ENCODE peak calls at places on chromosomes 4 and X, in four cellular contexts. One of them, this sample, is unnamed.

GRCh38 chrX:41952102-41952501 is 28.7 kb upstream of the CASK start:
- DNase-seq in stimulated activated naive B cell treated with anti-CD40 and anti-IgM and Interleukin-4, amounts not matched to agents 10 μg/mL and 1 μg/mL and 100 μg/mL, for 72 hours: no peak
- DNase-seq in KBM-7: no peak
- DNase-seq in HFFc6: no peak
- DNase-seq in this sample: no peak

GRCh38 chrX:106894392-106894909 is 8.7 kb downstream of the RIPPLY1 start:
- DNase-seq in stimulated activated naive B cell treated with anti-CD40 and anti-IgM and Interleukin-4, amounts not matched to agents 10 μg/mL and 1 μg/mL and 100 μg/mL, for 72 hours: peak
- DNase-seq in KBM-7: peak
- DNase-seq in HFFc6: peak
- DNase-seq in this sample: peak

GRCh38 chrX:45850775-45851433 is 650.2 kb upstream of the DIPK2B start:
- DNase-seq in stimulated activated naive B cell treated with anti-CD40 and anti-IgM and Interleukin-4, amounts not matched to agents 10 μg/mL and 1 μg/mL and 100 μg/mL, for 72 hours: no peak
- DNase-seq in KBM-7: peak
- DNase-seq in HFFc6: no peak
- DNase-seq in this sample: peak

GRCh38 chr4:10655968-10656367 is 28.6 kb downstream of the CLNK start:
- DNase-seq in stimulated activated naive B cell treated with anti-CD40 and anti-IgM and Interleukin-4, amounts not matched to agents 10 μg/mL and 1 μg/mL and 100 μg/mL, for 72 hours: no peak
- DNase-seq in KBM-7: no peak
- DNase-seq in HFFc6: peak
- DNase-seq in this sample: no peak

GRCh38 chrX:16839852-16840460 is 30.2 kb downstream of the RBBP7 start:
- DNase-seq in stimulated activated naive B cell treated with anti-CD40 and anti-IgM and Interleukin-4, amounts not matched to agents 10 μg/mL and 1 μg/mL and 100 μg/mL, for 72 hours: no peak
- DNase-seq in KBM-7: no peak
- DNase-seq in HFFc6: peak
- DNase-seq in this sample: peak

GRCh38 chrX:136849395-136849794 is 31.1 kb downstream of the RBMX start:
- DNase-seq in stimulated activated naive B cell treated with anti-CD40 and anti-IgM and Interleukin-4, amounts not matched to agents 10 μg/mL and 1 μg/mL and 100 μg/mL, for 72 hours: no peak
- DNase-seq in KBM-7: no peak
- DNase-seq in HFFc6: no peak
- DNase-seq in this sample: no peak

GRCh38 chrX:153732406-153732805 is 7.8 kb downstream of the ABCD1 start:
- DNase-seq in stimulated activated naive B cell treated with anti-CD40 and anti-IgM and Interleukin-4, amounts not matched to agents 10 μg/mL and 1 μg/mL and 100 μg/mL, for 72 hours: no peak
- DNase-seq in KBM-7: no peak
- DNase-seq in HFFc6: no peak
- DNase-seq in this sample: no peak

GRCh38 chrX:40076750-40077149 is 21.0 kb downstream of the BCOR start:
- DNase-seq in stimulated activated naive B cell treated with anti-CD40 and anti-IgM and Interleukin-4, amounts not matched to agents 10 μg/mL and 1 μg/mL and 100 μg/mL, for 72 hours: no peak
- DNase-seq in KBM-7: no peak
- DNase-seq in HFFc6: no peak
- DNase-seq in this sample: no peak

GRCh38 chr4:39526810-39527295 is 386 bp downstream of the UGDH start:
- DNase-seq in stimulated activated naive B cell treated with anti-CD40 and anti-IgM and Interleukin-4, amounts not matched to agents 10 μg/mL and 1 μg/mL and 100 μg/mL, for 72 hours: no peak
- DNase-seq in KBM-7: no peak
- DNase-seq in HFFc6: no peak
- DNase-seq in this sample: no peak

GRCh38 chrX:10501606-10502005 is 118.8 kb downstream of the MID1 start:
- DNase-seq in stimulated activated naive B cell treated with anti-CD40 and anti-IgM and Interleukin-4, amounts not matched to agents 10 μg/mL and 1 μg/mL and 100 μg/mL, for 72 hours: no peak
- DNase-seq in KBM-7: no peak
- DNase-seq in HFFc6: no peak
- DNase-seq in this sample: no peak

GRCh38 chr4:25919676-25920075 is 5.7 kb downstream of the SMIM20 start:
- DNase-seq in stimulated activated naive B cell treated with anti-CD40 and anti-IgM and Interleukin-4, amounts not matched to agents 10 μg/mL and 1 μg/mL and 100 μg/mL, for 72 hours: no peak
- DNase-seq in KBM-7: no peak
- DNase-seq in HFFc6: no peak
- DNase-seq in this sample: no peak

GRCh38 chr4:7936963-7937362 is 2.7 kb downstream of the AFAP1 start:
- DNase-seq in stimulated activated naive B cell treated with anti-CD40 and anti-IgM and Interleukin-4, amounts not matched to agents 10 μg/mL and 1 μg/mL and 100 μg/mL, for 72 hours: no peak
- DNase-seq in KBM-7: no peak
- DNase-seq in HFFc6: no peak
- DNase-seq in this sample: no peak

GRCh38 chrX:14029039-14029424 is 660 bp downstream of the GEMIN8 start:
- DNase-seq in stimulated activated naive B cell treated with anti-CD40 and anti-IgM and Interleukin-4, amounts not matched to agents 10 μg/mL and 1 μg/mL and 100 μg/mL, for 72 hours: no peak
- DNase-seq in KBM-7: no peak
- DNase-seq in HFFc6: no peak
- DNase-seq in this sample: no peak